ENCODE peak calls at places on chromosomes 2 and 18, in seven cellular contexts. O, X, Z, H, I, R and K are unnamed samples. For H3K9me3, the result is how much of the 10 kb centered on the place peaks cover.

GRCh38 chr2:226983891-226984290 is 148.0 kb downstream of the RHBDD1 start:
- DNase-seq in I (no peak), R (no peak), O (no peak), H (no peak), X (no peak), Z (no peak), K (no peak)

GRCh38 chr2:175036582-175037018 is 31.4 kb upstream of the CHN1 start:
- DNase-seq in R (no peak), O (no peak), Z (no peak), X (no peak), I (no peak), H (no peak), K (no peak)

GRCh38 chr2:110153416-110153815 is 37.8 kb upstream of the MALL start:
- DNase-seq in Z (no peak), R (no peak), H (no peak), I (no peak), X (no peak), O (no peak), K (no peak)

GRCh38 chr2:44941551-44942234 is at the start of gene SIX3:
- DNase-seq in R (no peak), X (no peak), I (peak), H (no peak), Z (no peak), O (no peak), K (peak)

GRCh38 chr2:23900133-23900926 is 26.6 kb downstream of the ATAD2B start:
- DNase-seq in O (no peak), Z (no peak), I (peak), X (no peak), R (no peak), H (no peak), K (no peak)

GRCh38 chr2:46873632-46874068 is 42.0 kb downstream of the MCFD2 start:
- DNase-seq in R (peak), X (peak), O (peak), H (peak), I (peak), Z (peak), K (peak)

GRCh38 chr2:39494784-39495251 is 57.7 kb upstream of the MAP4K3 start:
- DNase-seq in I (no peak), X (no peak), H (peak), Z (no peak), O (no peak), R (no peak), K (peak)

GRCh38 chr2:100730290-100730868 is 89.6 kb upstream of the NPAS2 start:
- DNase-seq in X (peak), I (peak), Z (peak), R (peak), O (no peak), H (peak), K (no peak)

GRCh38 chr2:44722002-44722625 is 219.4 kb upstream of the SIX3 start:
- DNase-seq in R (no peak), O (no peak), H (no peak), I (no peak), Z (no peak), X (no peak), K (no peak)

GRCh38 chr2:204505946-204506345 is 39.3 kb upstream of the PARD3B start:
- DNase-seq in O (no peak), I (no peak), Z (no peak), X (no peak), H (no peak), R (no peak), K (no peak)

GRCh38 chr2:204892506-204893255 is 347.4 kb downstream of the PARD3B start:
- DNase-seq in Z (no peak), X (no peak), H (no peak), O (no peak), R (no peak), I (no peak), K (no peak)

GRCh38 chr2:45843136-45843535 is 191.7 kb downstream of the PRKCE start:
- DNase-seq in I (no peak), X (no peak), Z (no peak), R (no peak), O (no peak), H (no peak), K (no peak)

GRCh38 chr2:237365671-237366070 is 48.3 kb downstream of the COL6A3 start:
- DNase-seq in O (no peak), H (no peak), Z (no peak), I (no peak), X (no peak), R (no peak), K (no peak)
- H3K4me3 ChIP-seq in O (no peak), H (no peak), Z (no peak), I (no peak), X (no peak), R (no peak), K (no peak)

DNA sequence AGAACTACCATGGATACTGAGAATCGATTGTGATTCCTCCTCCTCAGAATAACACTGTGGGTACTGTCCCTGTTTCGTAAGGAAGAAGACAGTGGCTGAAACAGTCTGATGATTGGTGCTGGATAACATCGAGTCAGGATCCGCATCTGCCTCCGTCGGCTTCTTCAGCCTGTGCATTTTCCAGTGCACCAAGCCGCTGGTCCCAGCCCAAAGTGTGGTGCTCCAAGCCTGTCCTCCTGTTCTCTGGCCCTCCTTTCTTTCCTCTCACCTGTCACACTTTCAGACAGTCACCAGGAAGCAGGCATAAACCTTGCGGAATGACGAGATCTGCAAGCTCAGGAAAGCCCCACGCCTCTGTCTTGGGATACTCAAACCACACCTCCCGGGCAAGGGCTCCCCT is 30.6 kb downstream of the PTGR3 start:
- DNase-seq in H (no peak), I (no peak), R (no peak), X (no peak), O (no peak), Z (no peak), K (no peak)
- TF ChIP-seq CTCF in H (no peak), I (no peak), R (no peak), X (no peak), O (no peak), Z (no peak), K (no peak)

GRCh38 chr18:67935638-67936037 is 419.1 kb upstream of the DSEL start:
- DNase-seq in H (no peak), I (no peak), Z (no peak), R (no peak), O (no peak), X (no peak), K (no peak)

GRCh38 chr18:67926929-67927864 is 410.7 kb upstream of the DSEL start:
- DNase-seq in X (no peak), R (no peak), I (no peak), H (no peak), O (no peak), Z (no peak), K (no peak)

GRCh38 chr18:67932261-67932660 is 415.7 kb upstream of the DSEL start:
- DNase-seq in X (no peak), H (no peak), Z (no peak), R (no peak), O (no peak), I (no peak), K (no peak)
- H3K9me3 ChIP-seq in X (under half), H (under half), Z (under half), R (under half), O (under half), I (under half), K (under half)

GRCh38 chr2:172000696-172001361 is 1.1 kb downstream of the METAP1D start:
- DNase-seq in Z (no peak), H (no peak), O (no peak), I (no peak), R (no peak), X (no peak), K (no peak)
- H3K4me3 ChIP-seq in Z (no peak), H (peak), O (no peak), I (no peak), R (no peak), X (no peak), K (peak)

GRCh38 chr2:200677721-200678532 is 92.1 kb downstream of the AOX1 start:
- DNase-seq in H (peak), I (no peak), Z (peak), X (peak), R (no peak), O (no peak), K (no peak)
- TF ChIP-seq CTCF in H (peak), I (no peak), Z (peak), X (no peak), R (peak), O (no peak), K (peak)

DNA sequence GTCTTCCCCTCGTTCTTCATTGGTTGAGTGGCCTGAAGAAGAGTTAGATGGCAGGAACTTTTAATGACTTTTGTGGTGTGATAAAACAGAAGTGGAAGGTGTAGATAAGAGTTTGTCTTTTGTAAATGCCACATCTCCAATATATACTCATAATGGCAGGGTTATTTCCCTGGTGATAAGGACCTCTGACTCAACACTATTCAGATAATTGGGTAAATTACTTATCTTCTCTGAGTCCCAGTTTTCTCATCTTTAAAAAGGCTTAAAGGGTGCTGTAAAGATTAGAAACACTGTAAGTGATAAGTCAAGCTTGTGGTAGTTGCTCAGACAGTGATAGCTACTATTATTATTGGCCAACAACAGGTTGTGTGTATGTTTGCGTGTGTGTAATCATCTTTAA is 9.5 kb downstream of the KLHL14 start:
- DNase-seq in X (no peak), I (no peak), Z (no peak), O (no peak), H (no peak), R (no peak), K (no peak)
- H3K9me3 ChIP-seq in X (under half), I (under half), Z (under half), O (under half), H (under half), R (under half), K (under half)

DNA sequence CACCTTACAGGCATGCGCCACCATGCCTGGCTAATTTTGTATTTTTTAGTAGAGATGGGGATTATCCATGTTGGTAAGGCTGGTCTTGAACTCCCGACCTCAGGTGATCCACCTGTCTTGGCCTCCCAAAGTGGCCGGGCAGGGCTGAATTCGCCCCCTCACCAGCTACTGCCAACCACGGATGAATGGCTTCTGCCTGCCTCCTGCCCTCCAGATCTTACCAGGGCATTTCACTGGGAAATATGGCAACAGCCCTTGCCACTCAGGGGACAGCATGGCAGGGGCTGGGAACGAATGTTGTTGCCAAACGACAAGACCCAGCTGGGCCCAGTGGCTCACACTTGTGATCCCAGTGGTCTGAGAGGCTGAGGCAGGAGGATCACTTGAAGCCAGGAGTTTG is 1.8 kb upstream of the ALPP start:
- DNase-seq in H (no peak), Z (no peak), O (no peak), R (no peak), X (no peak), I (no peak), K (peak)
- H3K4me3 ChIP-seq in H (no peak), Z (no peak), O (no peak), R (no peak), X (no peak), I (no peak), K (no peak)

DNA sequence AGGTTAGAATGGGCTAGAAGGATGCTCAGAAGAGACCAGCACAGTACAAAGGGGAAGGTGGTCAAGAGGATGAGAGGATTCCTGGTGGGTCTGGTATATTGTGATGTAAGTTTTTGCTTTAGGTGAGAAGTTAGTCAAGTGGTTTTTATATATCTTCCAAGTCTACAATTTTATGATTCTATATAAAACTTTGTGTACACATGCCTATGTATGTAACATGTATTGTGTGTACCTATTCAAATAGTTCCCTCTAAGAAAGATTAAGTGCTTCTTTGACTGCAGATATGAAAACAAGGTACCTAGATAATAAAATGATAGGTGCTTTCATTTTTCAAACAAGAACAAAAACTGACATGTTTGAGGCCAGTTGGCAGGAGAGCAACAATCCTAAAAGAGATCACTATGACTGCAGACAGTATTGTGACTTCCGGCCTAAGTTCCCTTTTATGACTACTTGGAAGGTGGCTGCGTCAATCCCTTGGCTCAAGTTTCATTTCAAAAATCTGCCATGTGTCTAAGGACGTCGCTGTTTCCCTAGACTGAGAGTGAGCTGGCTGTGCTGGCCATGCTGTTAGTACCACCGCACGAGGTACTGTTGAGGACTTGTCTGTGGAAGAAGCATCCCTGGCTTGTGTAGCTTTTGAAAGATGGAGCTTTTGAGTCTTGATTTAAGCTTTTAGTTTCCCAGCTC is 123.1 kb downstream of the PRPF40A start:
- DNase-seq in O (no peak), I (peak), R (no peak), X (peak), Z (peak), H (no peak), K (no peak)
- TF ChIP-seq CTCF in O (no peak), I (no peak), R (no peak), X (no peak), Z (no peak), H (no peak), K (no peak)